ENCODE peak calls at places on chromosomes 4 and X, in five cellular contexts. Y, M, V, A and R are unnamed samples.

GRCh38 chr4:7703669-7704068 is 236.0 kb downstream of the AFAP1 start:
- DNase-seq in Y (no peak), V (no peak), A (no peak), M (no peak), R (no peak)

GRCh38 chr4:55078987-55079386 is 46.4 kb downstream of the KDR start:
- DNase-seq in M (no peak), Y (peak), V (peak), A (peak), R (peak)

GRCh38 chr4:173990126-173990878 is 293.2 kb downstream of the FBXO8 start:
- DNase-seq in V (no peak), A (no peak), M (no peak), Y (peak), R (peak)

GRCh38 chr4:47031011-47031678 is at the start of gene GABRB1:
- DNase-seq in A (peak), V (peak), Y (peak), M (no peak), R (peak)

GRCh38 chrX:116318672-116319071 is 117.7 kb upstream of the SLC6A14 start:
- DNase-seq in Y (peak), A (no peak), M (no peak), V (no peak), R (peak)

GRCh38 chr4:6414578-6414977 is 57.8 kb downstream of the PPP2R2C start:
- DNase-seq in V (no peak), M (no peak), Y (no peak), A (no peak), R (no peak)

GRCh38 chr4:79688696-79689095 is 280.7 kb upstream of the GK2 start:
- DNase-seq in Y (no peak), M (no peak), A (no peak), V (no peak), R (no peak)

GRCh38 chrX:53713987-53714579 is 27.6 kb upstream of the HUWE1 start:
- DNase-seq in V (no peak), M (no peak), A (no peak), Y (no peak), R (peak)

GRCh38 chr4:146143888-146144287 is 31.6 kb upstream of the LSM6 start:
- DNase-seq in Y (no peak), A (no peak), V (no peak), M (no peak), R (no peak)

GRCh38 chr4:173332963-173333657 is 1.0 kb downstream of the HMGB2 start:
- DNase-seq in Y (no peak), V (no peak), A (no peak), M (no peak), R (peak)

GRCh38 chrX:95885074-95885473 is 799.6 kb upstream of the DIAPH2 start:
- DNase-seq in M (no peak), Y (peak), V (no peak), A (no peak), R (peak)

GRCh38 chr4:108337923-108338322 is 169.2 kb upstream of the LEF1 start:
- DNase-seq in A (no peak), Y (peak), V (peak), M (no peak), R (peak)

GRCh38 chr4:1048781-1049590 is 37.6 kb downstream of the FGFRL1 start:
- DNase-seq in A (no peak), Y (no peak), V (peak), M (no peak), R (no peak)

GRCh38 chrX:48045410-48046311 is 25.8 kb downstream of the ZNF630 start:
- DNase-seq in M (no peak), V (peak), A (no peak), Y (peak), R (peak)

GRCh38 chr4:145956288-145956890 is 17.8 kb upstream of the ZNF827 start:
- DNase-seq in M (no peak), Y (peak), V (peak), A (no peak), R (peak)

GRCh38 chr4:19348746-19349145 is 903.0 kb upstream of the SLIT2 start:
- DNase-seq in V (no peak), A (no peak), M (no peak), Y (no peak), R (peak)

GRCh38 chr4:3775576-3775975 is 9.4 kb downstream of the ADRA2C start:
- DNase-seq in A (no peak), M (no peak), Y (no peak), V (no peak), R (no peak)

GRCh38 chr4:154332681-154333421 is 158.7 kb downstream of the DCHS2 start:
- DNase-seq in M (no peak), A (peak), Y (no peak), V (peak), R (no peak)

GRCh38 chrX:120534413-120535205 is 26.2 kb downstream of the CUL4B start:
- DNase-seq in V (no peak), Y (no peak), M (no peak), A (no peak), R (no peak)

GRCh38 chr4:98341309-98341708 is 80.1 kb downstream of the RAP1GDS1 start:
- DNase-seq in Y (peak), V (no peak), A (no peak), M (peak), R (peak)

GRCh38 chr4:118935819-118936218 is 47.2 kb downstream of the SYNPO2 start:
- DNase-seq in Y (no peak), A (no peak), V (no peak), M (no peak), R (no peak)

GRCh38 chr4:24382381-24382780 is 202.0 kb downstream of the DHX15 start:
- DNase-seq in V (no peak), Y (peak), A (no peak), M (no peak), R (no peak)

GRCh38 chrX:25004040-25004439 is 11.7 kb downstream of the ARX start:
- DNase-seq in Y (no peak), M (no peak), A (no peak), V (no peak), R (no peak)

GRCh38 chrX:25005382-25006185 is 10.2 kb downstream of the ARX start:
- DNase-seq in V (no peak), A (peak), M (no peak), Y (no peak), R (no peak)

GRCh38 chrX:25006586-25007058 is 9.1 kb downstream of the ARX start:
- DNase-seq in V (no peak), Y (no peak), A (no peak), M (no peak), R (no peak)

GRCh38 chrX:25004485-25005032 is 11.2 kb downstream of the ARX start:
- DNase-seq in V (no peak), Y (no peak), M (no peak), A (no peak), R (no peak)

GRCh38 chrX:25005034-25005381 is 10.8 kb downstream of the ARX start:
- DNase-seq in A (no peak), Y (no peak), M (no peak), V (no peak), R (no peak)
- H3K4me3 ChIP-seq in A (peak), Y (no peak), M (peak), V (no peak), R (no peak)

GRCh38 chrX:155666741-155667140 is 54.0 kb upstream of the TMLHE start:
- DNase-seq in V (no peak), Y (no peak), M (no peak), A (no peak), R (no peak)

DNA sequence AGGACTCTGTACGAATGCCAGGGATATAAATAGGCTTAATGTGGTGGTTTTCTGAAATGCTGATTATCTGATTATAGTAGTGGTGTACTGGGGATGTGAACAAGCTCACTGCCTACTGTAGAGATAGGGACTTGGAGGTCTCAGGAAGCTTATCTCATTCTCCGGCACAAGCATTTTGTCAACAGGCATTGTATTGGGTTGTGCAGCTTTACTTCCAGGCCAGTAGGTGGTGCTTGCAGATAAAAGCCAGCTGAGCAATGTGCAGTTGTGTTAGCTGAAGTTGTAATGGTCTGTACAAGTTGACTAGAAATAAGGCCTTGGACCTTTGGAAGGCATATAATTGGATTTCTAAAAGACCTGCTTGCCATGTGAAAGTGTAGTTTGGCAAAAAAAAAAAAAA is 49.5 kb upstream of the TMLHE start:
- DNase-seq in M (no peak), Y (no peak), A (no peak), V (no peak), R (peak)
- TF ChIP-seq CTCF in M (peak), Y (peak), A (no peak), V (no peak), R (peak)

DNA sequence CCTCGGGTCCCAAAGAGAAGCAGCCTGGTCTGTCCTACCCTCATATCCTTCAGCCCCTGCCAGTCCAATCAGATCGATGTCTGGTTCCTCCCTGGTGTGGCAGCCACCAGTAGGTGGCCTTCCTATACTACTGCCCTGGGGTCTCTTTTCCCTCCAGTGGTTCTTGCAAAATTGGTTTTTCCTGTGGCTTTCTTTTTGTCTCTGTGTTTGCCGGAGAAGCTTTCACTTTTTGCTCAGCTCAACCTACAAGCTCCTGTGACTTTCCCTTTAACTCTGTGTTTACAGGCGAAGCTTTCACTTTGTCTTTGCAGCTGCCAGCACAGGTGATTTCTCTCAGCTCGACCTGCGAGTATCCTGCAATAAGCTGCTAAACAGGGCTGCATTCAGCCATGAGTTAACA is 46.8 kb downstream of the UGT2A3 start:
- DNase-seq in V (no peak), Y (no peak), M (no peak), A (no peak), R (no peak)
- H3K4me3 ChIP-seq in V (no peak), Y (no peak), M (no peak), A (no peak), R (no peak)

GRCh38 chr4:122003335-122003734 is 51.5 kb upstream of the TRPC3 start:
- DNase-seq in Y (no peak), M (no peak), V (no peak), A (peak), R (peak)
- TF ChIP-seq CTCF in Y (peak), M (peak), V (peak), A (no peak), R (peak)

GRCh38 chr4:2365054-2365912 is 53.2 kb downstream of the ZFYVE28 start:
- DNase-seq in A (no peak), V (no peak), Y (no peak), M (no peak), R (no peak)
- H3K4me3 ChIP-seq in A (peak), V (no peak), Y (peak), M (peak), R (peak)

GRCh38 chr4:148412460-148412859 is 29.8 kb downstream of the NR3C2 start:
- DNase-seq in V (no peak), A (no peak), M (no peak), Y (no peak), R (no peak)

DNA sequence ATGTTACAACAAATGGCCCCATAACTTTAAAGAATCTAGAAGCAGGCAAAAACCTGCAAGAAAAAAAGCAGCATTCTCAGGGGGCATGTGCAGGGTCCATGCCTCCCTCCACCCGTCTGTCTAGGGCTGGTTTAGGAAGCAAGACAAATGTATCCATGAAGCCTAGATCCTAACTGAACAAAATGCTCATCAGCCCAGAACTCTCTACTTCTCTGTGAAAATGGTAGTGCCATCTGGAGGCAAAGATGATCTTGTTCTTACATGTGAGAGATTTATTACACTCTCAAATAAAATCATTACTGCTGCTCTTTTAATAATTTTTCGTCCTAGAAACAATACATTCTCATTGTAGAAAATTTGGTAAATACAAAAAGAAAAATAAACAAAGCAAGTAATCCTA is 26.7 kb downstream of the NR3C2 start:
- DNase-seq in Y (peak), V (no peak), A (no peak), M (no peak), R (peak)
- TF ChIP-seq CTCF in Y (no peak), V (peak), A (no peak), M (no peak), R (peak)

GRCh38 chr4:122540827-122541226 is 80.0 kb downstream of the IL21 start:
- DNase-seq in V (no peak), A (no peak), M (no peak), Y (no peak), R (no peak)
- H3K4me3 ChIP-seq in V (no peak), A (no peak), M (no peak), Y (no peak), R (no peak)

DNA sequence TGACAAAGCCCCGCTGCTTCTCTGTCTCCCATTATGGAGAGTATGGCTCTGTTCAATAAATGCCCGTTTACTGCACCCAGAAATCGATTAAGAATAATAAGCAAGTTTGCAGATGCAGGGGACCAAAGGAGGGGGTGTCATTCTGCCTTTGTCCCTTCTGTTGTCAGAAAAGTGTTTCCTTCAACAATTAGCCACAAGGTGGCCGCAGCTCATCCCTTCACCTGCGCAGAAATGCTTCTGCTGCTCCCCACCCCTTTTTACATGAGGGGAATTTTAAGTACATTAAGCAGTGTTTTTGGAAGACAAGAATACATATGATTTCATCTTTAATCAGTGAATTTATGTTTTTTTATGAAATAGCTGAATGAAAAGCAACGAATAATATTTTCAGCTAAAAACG is 175.6 kb upstream of the ARX start:
- DNase-seq in M (no peak), A (no peak), Y (no peak), V (no peak), R (no peak)
- TF ChIP-seq CTCF in M (no peak), A (peak), Y (peak), V (no peak), R (no peak)

DNA sequence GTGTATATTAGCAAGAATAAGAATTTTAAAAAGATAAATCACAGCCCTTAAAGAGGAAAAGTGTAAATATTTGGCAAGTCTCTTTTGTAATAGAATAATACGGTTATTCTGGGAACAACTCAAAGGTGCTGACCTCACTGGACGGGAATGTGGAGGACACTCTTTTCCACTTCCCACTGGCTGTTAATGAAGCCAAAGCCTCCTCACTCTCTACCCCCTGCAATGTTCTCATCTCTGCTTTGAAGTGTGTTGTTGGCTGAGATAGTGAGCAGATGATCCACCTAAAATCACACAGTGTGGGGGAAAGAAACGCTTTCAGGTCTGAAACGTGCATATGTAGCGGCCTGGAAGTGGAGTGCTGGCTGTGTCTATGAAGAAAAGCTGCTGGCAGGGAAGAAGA is 49.1 kb downstream of the SEL1L3 start:
- DNase-seq in Y (peak), V (peak), A (no peak), M (no peak), R (peak)
- H3K4me3 ChIP-seq in Y (no peak), V (no peak), A (no peak), M (no peak), R (no peak)

GRCh38 chrX:153723351-153724251 is 586 bp downstream of the BCAP31 start:
- DNase-seq in A (peak), V (peak), M (no peak), Y (peak), R (peak)
- TF ChIP-seq CTCF in A (peak), V (no peak), M (peak), Y (peak), R (peak)